ENCODE peak calls at places on chromosomes 6 and 20, in nine cellular contexts. P, W, S, N, R, X, L, O and C are unnamed samples.

GRCh38 chr6:149425754-149426153 is 25.7 kb downstream of the SUMO4 start:
- DNase-seq in L (no peak), N (no peak), R (no peak), O (no peak), X (no peak), S (no peak), W (no peak), P (no peak), C (no peak)

GRCh38 chr6:30598912-30599624 is 18.0 kb downstream of the PPP1R10 start:
- DNase-seq in X (no peak), N (no peak), R (no peak), O (no peak), W (no peak), P (no peak), S (no peak), L (no peak), C (no peak)

GRCh38 chr6:12163744-12164507 is 126.2 kb upstream of the EDN1 start:
- DNase-seq in P (no peak), S (no peak), W (no peak), X (no peak), L (no peak), O (no peak), R (no peak), N (peak), C (no peak)

GRCh38 chr6:159833556-159833955 is 33.5 kb downstream of the PNLDC1 start:
- DNase-seq in W (no peak), L (no peak), R (no peak), P (no peak), S (no peak), O (no peak), N (no peak), X (no peak), C (no peak)

GRCh38 chr20:56247954-56248782 is at the start of gene MC3R:
- DNase-seq in L (peak), S (peak), R (peak), W (peak), P (peak), X (peak), O (peak), N (no peak), C (no peak)

GRCh38 chr6:57256541-57256940 is 34.4 kb upstream of the RAB23 start:
- DNase-seq in X (no peak), L (no peak), P (no peak), S (no peak), N (no peak), W (no peak), R (no peak), O (no peak), C (no peak)

GRCh38 chr6:138520463-138520862 is 21.2 kb upstream of the NHSL1 start:
- DNase-seq in W (no peak), O (no peak), S (no peak), X (no peak), P (no peak), L (no peak), R (no peak), N (no peak), C (no peak)

GRCh38 chr6:29976588-29977424 is 34.5 kb downstream of the HLA-A start:
- DNase-seq in R (peak), P (peak), W (peak), N (peak), O (no peak), X (peak), S (peak), L (peak), C (no peak)

GRCh38 chr20:46040902-46041535 is 12.0 kb downstream of the SLC12A5 start:
- DNase-seq in P (no peak), L (no peak), O (no peak), R (peak), W (no peak), X (no peak), S (peak), N (peak), C (no peak)

GRCh38 chr20:54133434-54134427 is 40.1 kb downstream of the CYP24A1 start:
- DNase-seq in L (peak), X (peak), O (no peak), R (peak), N (no peak), S (no peak), W (peak), P (peak), C (no peak)

GRCh38 chr6:1295420-1295819 is 16.5 kb upstream of the FOXQ1 start:
- DNase-seq in O (no peak), S (no peak), X (no peak), P (no peak), R (no peak), N (no peak), L (no peak), W (no peak), C (no peak)

GRCh38 chr6:131765081-131765852 is 42.6 kb upstream of the ENPP1 start:
- DNase-seq in R (peak), O (no peak), W (no peak), L (peak), P (no peak), N (no peak), X (no peak), S (no peak), C (peak)

GRCh38 chr6:149931501-149931900 is 8.6 kb upstream of the RAET1G start:
- DNase-seq in R (no peak), O (no peak), N (no peak), L (no peak), P (no peak), X (no peak), W (no peak), S (no peak), C (no peak)

GRCh38 chr6:35391240-35391968 is 49.0 kb downstream of the PPARD start:
- DNase-seq in W (peak), X (no peak), N (no peak), L (no peak), R (no peak), O (no peak), S (peak), P (no peak), C (no peak)

GRCh38 chr20:4136078-4136966 is 121.0 kb upstream of the RNF24 start:
- DNase-seq in P (no peak), N (peak), X (no peak), L (no peak), R (peak), O (no peak), W (no peak), S (no peak), C (no peak)

GRCh38 chr20:53872561-53873248 is 197.7 kb downstream of the BCAS1 start:
- DNase-seq in S (no peak), W (no peak), P (no peak), N (no peak), O (no peak), L (no peak), R (no peak), X (no peak), C (no peak)

GRCh38 chr6:79421707-79422484 is 115.3 kb downstream of the LCA5 start:
- DNase-seq in L (no peak), X (no peak), S (no peak), W (no peak), N (no peak), O (no peak), R (no peak), P (no peak), C (peak)

GRCh38 chr6:109351231-109352132 is 30.8 kb downstream of the CD164 start:
- DNase-seq in L (no peak), R (no peak), W (no peak), N (no peak), S (no peak), P (peak), X (no peak), O (no peak), C (no peak)

DNA sequence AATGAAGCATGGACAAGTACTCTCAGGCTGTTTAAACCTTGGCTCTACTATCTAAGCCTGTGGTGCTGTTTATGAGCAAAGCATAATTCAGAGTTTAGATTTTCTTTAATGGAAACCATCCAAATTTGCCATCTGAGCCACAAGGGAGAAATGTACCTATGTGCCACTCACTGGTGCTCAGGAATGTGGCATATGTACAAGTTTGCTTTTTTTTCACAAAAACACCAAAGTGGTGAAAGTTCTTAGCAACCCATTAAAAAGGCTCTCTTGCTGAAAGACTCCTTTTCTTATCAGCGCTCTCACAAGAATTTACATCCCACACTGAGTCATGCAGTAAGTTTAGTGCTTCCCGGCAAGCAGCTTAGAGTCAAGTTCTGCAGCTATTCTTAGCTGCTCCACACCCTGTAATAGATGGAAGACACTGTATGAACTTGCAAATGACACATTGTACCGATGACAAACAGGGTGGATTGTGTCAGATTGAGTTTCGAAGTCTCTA is 57.3 kb upstream of the MLIP start:
- DNase-seq in L (no peak), O (no peak), W (peak), N (no peak), R (no peak), X (peak), S (no peak), P (peak), C (no peak)
- H3K27ac ChIP-seq in L (no peak), O (no peak), W (no peak), N (no peak), R (no peak), X (no peak), S (no peak), P (peak), C (no peak)

DNA sequence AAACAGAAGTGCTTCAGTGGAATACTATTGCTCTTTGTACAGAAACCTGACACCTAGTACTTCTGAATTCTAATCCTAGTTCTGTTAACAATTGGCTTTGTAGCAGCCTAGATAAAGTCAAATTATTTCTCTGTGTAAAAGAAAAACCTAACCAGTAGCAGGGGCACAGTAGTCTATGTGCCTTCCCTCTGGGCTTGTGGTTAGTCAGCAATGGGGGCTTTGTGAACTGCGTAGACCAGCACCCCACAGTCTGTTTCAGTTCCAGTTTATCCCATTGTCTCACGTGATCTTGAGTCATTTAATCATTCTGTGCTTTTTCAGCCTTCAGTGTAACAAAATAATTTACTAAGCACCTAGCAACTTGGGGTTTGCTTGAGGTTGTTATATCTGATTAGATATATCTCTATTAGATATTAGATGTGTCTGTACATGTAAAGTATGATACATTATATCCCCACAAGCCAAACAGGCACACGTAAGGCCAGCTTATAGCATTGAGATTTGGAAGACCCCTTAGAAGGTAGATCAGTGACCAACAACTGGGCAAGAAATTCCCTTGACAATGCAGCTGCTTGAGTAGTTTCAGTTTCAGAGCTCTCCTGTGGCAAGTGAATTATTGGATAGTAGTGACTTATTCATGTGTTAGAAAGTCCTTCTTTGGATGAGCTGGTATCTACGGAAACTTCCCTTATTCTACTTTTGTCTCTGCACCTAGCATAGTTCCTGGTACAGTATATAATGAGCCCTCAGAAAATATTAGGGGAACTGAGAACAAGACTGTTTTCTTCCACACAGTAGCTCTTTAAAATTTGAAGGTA is 27.9 kb upstream of the CCR6 start:
- DNase-seq in L (no peak), R (no peak), S (no peak), O (no peak), X (no peak), N (no peak), W (no peak), P (no peak), C (no peak)
- TF ChIP-seq POLR2AphosphoS5 in L (no peak), R (no peak), S (no peak), O (no peak), X (no peak), N (no peak), W (no peak), P (no peak), C (no peak)

GRCh38 chr6:166424431-166424830 is 41.7 kb upstream of the MPC1 start:
- DNase-seq in W (no peak), O (no peak), P (no peak), X (no peak), L (no peak), N (no peak), R (no peak), S (no peak), C (no peak)

GRCh38 chr6:166422201-166422940 is 39.6 kb upstream of the MPC1 start:
- DNase-seq in O (no peak), W (no peak), X (no peak), P (no peak), L (no peak), R (no peak), N (no peak), S (no peak), C (no peak)

GRCh38 chr6:166423781-166424180 is 41.0 kb upstream of the MPC1 start:
- DNase-seq in O (no peak), X (no peak), L (no peak), R (no peak), N (no peak), W (no peak), S (no peak), P (no peak), C (no peak)

GRCh38 chr6:166420351-166420750 is 37.6 kb upstream of the MPC1 start:
- DNase-seq in N (no peak), R (peak), L (no peak), O (peak), X (no peak), P (no peak), S (no peak), W (no peak), C (no peak)

GRCh38 chr6:166423051-166423745 is 40.5 kb upstream of the MPC1 start:
- DNase-seq in X (no peak), O (no peak), R (no peak), L (no peak), P (no peak), S (no peak), N (peak), W (no peak), C (no peak)
- H3K27ac ChIP-seq in X (no peak), O (no peak), R (no peak), L (no peak), P (no peak), S (no peak), N (no peak), W (no peak), C (no peak)

GRCh38 chr20:62366370-62367135 is 559 bp downstream of the LAMA5 start:
- DNase-seq in N (peak), R (peak), P (no peak), L (no peak), S (no peak), X (peak), O (no peak), W (no peak), C (no peak)
- TF ChIP-seq POLR2AphosphoS5 in N (no peak), R (peak), P (no peak), L (no peak), S (no peak), X (peak), O (no peak), W (peak), C (no peak)